ENCODE peak calls at places on chromosome 14, in four cellular contexts. C is right lobe of liver, E is OCI-LY7, Q is fibroblast of lung. U is an unnamed sample.

GRCh38 chr14:100108840-100109593 is 43.8 kb downstream of the EVL start:
- DNase-seq in E (no peak), C (no peak), Q (peak), U (no peak)

GRCh38 chr14:68295316-68295816 is 475.8 kb downstream of the RAD51B start:
- DNase-seq in Q (no peak), C (no peak), E (no peak), U (no peak)

GRCh38 chr14:61527325-61528100 is 167.8 kb upstream of the HIF1A start:
- DNase-seq in C (no peak), E (no peak), Q (peak), U (no peak)

GRCh38 chr14:97138801-97139200 is 341.6 kb downstream of the VRK1 start:
- DNase-seq in C (no peak), Q (no peak), E (no peak), U (no peak)

GRCh38 chr14:57262117-57262516 is 6.6 kb downstream of the EXOC5 start:
- DNase-seq in Q (no peak), E (no peak), C (no peak), U (no peak)

GRCh38 chr14:69427596-69427995 is 29.1 kb downstream of the SLC39A9 start:
- DNase-seq in C (no peak), Q (no peak), E (no peak), U (no peak)

GRCh38 chr14:104680806-104681688 is 8.4 kb upstream of the INF2 start:
- DNase-seq in C (peak), E (peak), Q (peak), U (peak)

GRCh38 chr14:73913256-73913655 is 26.6 kb downstream of the ZNF410 start:
- DNase-seq in E (no peak), C (no peak), Q (peak), U (no peak)

GRCh38 chr14:85921241-85921640 is 391.3 kb downstream of the FLRT2 start:
- DNase-seq in E (no peak), Q (no peak), C (no peak), U (no peak)

GRCh38 chr14:100203962-100204834 is 34.7 kb upstream of the YY1 start:
- DNase-seq in Q (peak), C (no peak), E (no peak), U (no peak)

GRCh38 chr14:100726467-100726811 is 253 bp upstream of the DLK1 start:
- DNase-seq in E (no peak), C (no peak), Q (no peak), U (no peak)

GRCh38 chr14:50831704-50832130 is 755 bp upstream of the NIN start:
- DNase-seq in C (no peak), E (no peak), Q (peak), U (no peak)

GRCh38 chr14:63200035-63200740 is 4.1 kb upstream of the RHOJ start:
- DNase-seq in C (no peak), Q (no peak), E (no peak), U (no peak)

GRCh38 chr14:91038439-91038838 is 22.0 kb downstream of the RPS6KA5 start:
- DNase-seq in Q (peak), C (no peak), E (no peak), U (no peak)

GRCh38 chr14:60642270-60642789 is 6.9 kb downstream of the SIX1 start:
- DNase-seq in E (no peak), C (no peak), Q (no peak), U (no peak)

GRCh38 chr14:100140452-100141132 is 18.9 kb downstream of the DEGS2 start:
- DNase-seq in Q (peak), C (no peak), E (no peak), U (no peak)

GRCh38 chr14:71566276-71566675 is 366.0 kb upstream of the RGS6 start:
- DNase-seq in Q (no peak), C (no peak), E (peak), U (peak)

GRCh38 chr14:55153951-55154350 is 24.9 kb downstream of the LGALS3 start:
- DNase-seq in C (no peak), Q (no peak), E (no peak), U (no peak)

GRCh38 chr14:80356413-80356812 is 145.1 kb upstream of the DIO2 start:
- DNase-seq in E (peak), Q (peak), C (no peak), U (no peak)

GRCh38 chr14:71245659-71246361 is 338.6 kb downstream of the PCNX1 start:
- DNase-seq in E (no peak), C (no peak), Q (no peak), U (peak)

GRCh38 chr14:23568021-23568599 is 519 bp upstream of the AP1G2 start:
- DNase-seq in C (no peak), E (no peak), Q (no peak), U (no peak)

GRCh38 chr14:65281991-65282908 is 130.3 kb upstream of the FUT8 start:
- DNase-seq in E (peak), Q (peak), C (no peak), U (peak)

GRCh38 chr14:35051796-35052195 is 5.7 kb downstream of the FAM177A1 start:
- DNase-seq in C (no peak), E (no peak), Q (peak), U (no peak)

GRCh38 chr14:49945448-49946319 is 52.8 kb downstream of the ARF6 start:
- DNase-seq in E (no peak), Q (no peak), C (no peak), U (no peak)

GRCh38 chr14:67727361-67727760 is 25.7 kb downstream of the RDH12 start:
- DNase-seq in Q (no peak), C (no peak), E (no peak), U (no peak)

GRCh38 chr14:56798447-56799326 is 11.6 kb downstream of the OTX2 start:
- DNase-seq in E (no peak), C (no peak), Q (no peak), U (no peak)

GRCh38 chr14:92382677-92383076 is 59.7 kb downstream of the SLC24A4 start:
- DNase-seq in C (no peak), E (no peak), Q (no peak), U (no peak)

GRCh38 chr14:73850940-73851339 is 691 bp upstream of the PTGR2 start:
- DNase-seq in Q (peak), C (no peak), E (no peak), U (no peak)

GRCh38 chr14:23575086-23575485 is 3.5 kb downstream of the JPH4 start:
- DNase-seq in Q (no peak), E (no peak), C (no peak), U (no peak)

GRCh38 chr14:100562751-100563150 is 24.5 kb downstream of the BEGAIN start:
- DNase-seq in E (no peak), C (no peak), Q (no peak), U (no peak)

GRCh38 chr14:50260511-50260910 is 29.1 kb upstream of the SOS2 start:
- DNase-seq in C (no peak), E (peak), Q (peak), U (peak)

GRCh38 chr14:53151867-53152626 is 1.1 kb downstream of the DDHD1 start:
- DNase-seq in C (peak), Q (peak), E (peak), U (peak)

GRCh38 chr14:93970589-93970966 is 5.8 kb downstream of the ASB2 start:
- DNase-seq in C (no peak), Q (no peak), E (peak), U (peak)
- TF ChIP-seq CTCF in C (peak), Q (no peak), E (peak), U (peak)

GRCh38 chr14:75142494-75142893 is 15.6 kb upstream of the NEK9 start:
- DNase-seq in Q (no peak), E (no peak), C (no peak), U (no peak)

GRCh38 chr14:75144944-75145343 is 18.1 kb upstream of the NEK9 start:
- DNase-seq in E (no peak), C (no peak), Q (no peak), U (no peak)

GRCh38 chr14:75143761-75144527 is 17.1 kb upstream of the NEK9 start:
- DNase-seq in C (no peak), Q (no peak), E (no peak), U (no peak)

GRCh38 chr14:75150150-75150549 is 23.3 kb upstream of the NEK9 start:
- DNase-seq in Q (no peak), E (no peak), C (no peak), U (no peak)

GRCh38 chr14:75147423-75148071 is 20.7 kb upstream of the NEK9 start:
- DNase-seq in C (peak), E (no peak), Q (peak), U (no peak)
- TF ChIP-seq CTCF in C (peak), E (peak), Q (peak), U (no peak)

GRCh38 chr14:72754949-72755348 is 139.0 kb downstream of the DPF3 start:
- DNase-seq in Q (no peak), C (no peak), E (no peak), U (no peak)

GRCh38 chr14:72755766-72756165 is 138.1 kb downstream of the DPF3 start:
- DNase-seq in Q (no peak), E (no peak), C (no peak), U (no peak)

GRCh38 chr14:72753044-72753710 is 140.7 kb downstream of the DPF3 start:
- DNase-seq in C (no peak), Q (no peak), E (no peak), U (no peak)

GRCh38 chr14:72752034-72752412 is 141.9 kb downstream of the DPF3 start:
- DNase-seq in Q (no peak), E (no peak), C (no peak), U (peak)

GRCh38 chr14:72753879-72754400 is 140.0 kb downstream of the DPF3 start:
- DNase-seq in C (no peak), E (no peak), Q (no peak), U (no peak)
- TF ChIP-seq CTCF in C (no peak), E (no peak), Q (no peak), U (no peak)

GRCh38 chr14:76112889-76113611 is 38.7 kb upstream of the GPATCH2L start:
- DNase-seq in C (no peak), E (no peak), Q (no peak), U (no peak)

GRCh38 chr14:76113691-76114090 is 38.0 kb upstream of the GPATCH2L start:
- DNase-seq in C (no peak), E (no peak), Q (no peak), U (no peak)

GRCh38 chr14:76118594-76118993 is 33.1 kb upstream of the GPATCH2L start:
- DNase-seq in C (no peak), E (no peak), Q (no peak), U (no peak)

GRCh38 chr14:76117789-76118188 is 33.9 kb upstream of the GPATCH2L start:
- DNase-seq in E (no peak), Q (no peak), C (no peak), U (no peak)

DNA sequence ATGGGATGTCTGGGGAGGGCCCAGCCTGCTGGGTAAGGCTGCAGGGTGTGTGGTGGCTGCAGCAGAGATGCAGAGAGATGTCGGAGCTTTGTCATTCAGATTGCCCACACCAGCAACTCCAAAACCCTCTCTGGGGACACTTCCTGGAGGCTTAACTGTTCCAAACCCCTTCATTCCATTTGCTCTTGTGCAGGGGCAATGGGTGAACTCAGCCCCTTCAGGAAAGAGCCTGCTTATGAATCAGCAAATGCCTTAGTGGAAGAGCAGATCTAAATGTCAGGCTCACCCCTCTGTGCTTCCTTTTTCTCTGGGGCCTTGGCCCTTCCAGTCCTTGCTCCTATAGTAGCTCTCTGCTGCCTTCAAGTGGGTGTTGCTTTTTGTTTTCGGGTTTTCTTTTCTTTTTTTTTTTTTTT is 36.7 kb upstream of the GPATCH2L start:
- DNase-seq in E (no peak), Q (no peak), C (no peak), U (no peak)
- TF ChIP-seq CTCF in E (no peak), Q (no peak), C (no peak), U (no peak)

U was measured in GM12865.